ENCODE peak calls at places on chromosomes 3 and 15, in nine cellular contexts. V is IMR-90, D is foreskin keratinocyte, F is lung, Q is brain microvascular endothelial cell, U is WERI-Rb-1, E is left ventricle myocardium inferior, R is HCT116, P is BE2C. C is an unnamed sample. For H3K27me3, the result is how much of the 10 kb centered on the place peaks cover.

GRCh38 chr3:28576590-28577220 is 228.1 kb upstream of the AZI2 start:
- DNase-seq in V (no peak), D (no peak), F (no peak), Q (no peak), U (no peak), E (no peak), R (no peak), P (peak), C (peak)

GRCh38 chr3:132445812-132446211 is 28.5 kb downstream of the DNAJC13 start:
- DNase-seq in V (peak), D (peak), F (no peak), Q (no peak), U (no peak), E (no peak), R (no peak), P (no peak), C (no peak)

GRCh38 chr3:30548605-30549004 is 57.8 kb upstream of the TGFBR2 start:
- DNase-seq in V (no peak), D (peak), F (no peak), Q (no peak), U (no peak), E (no peak), R (no peak), P (peak), C (peak)

GRCh38 chr15:67132276-67132675 is 66.9 kb downstream of the SMAD3 start:
- DNase-seq in V (no peak), D (no peak), F (no peak), Q (no peak), U (no peak), E (no peak), R (no peak), P (no peak), C (peak)

GRCh38 chr15:94671845-94672524 is 440.6 kb downstream of the MCTP2 start:
- DNase-seq in V (peak), D (no peak), F (no peak), Q (peak), U (no peak), E (no peak), R (no peak), P (peak), C (peak)

GRCh38 chr15:85504739-85505676 is 124.6 kb downstream of the AKAP13 start:
- DNase-seq in V (peak), D (peak), F (peak), Q (peak), U (peak), E (no peak), R (peak), P (peak), C (peak)

GRCh38 chr15:29518442-29518841 is 248.8 kb upstream of the NSMCE3 start:
- DNase-seq in V (no peak), D (no peak), F (no peak), Q (no peak), U (no peak), E (peak), R (no peak), P (no peak), C (no peak)

GRCh38 chr15:39511915-39512260 is 69.0 kb upstream of the THBS1 start:
- DNase-seq in V (peak), D (peak), F (no peak), Q (peak), U (no peak), E (peak), R (no peak), P (no peak), C (no peak)

GRCh38 chr3:106810461-106810733 is 566.8 kb upstream of the CCDC54 start:
- DNase-seq in V (no peak), D (no peak), F (no peak), Q (no peak), U (no peak), E (no peak), R (no peak), P (no peak), C (no peak)

GRCh38 chr3:79414821-79415220 is 353.0 kb downstream of the ROBO1 start:
- DNase-seq in V (peak), D (peak), F (peak), Q (peak), U (no peak), E (peak), R (no peak), P (no peak), C (no peak)

GRCh38 chr3:65569845-65570405 is 468.8 kb downstream of the MAGI1 start:
- DNase-seq in V (no peak), D (no peak), F (no peak), Q (no peak), U (no peak), E (no peak), R (no peak), P (no peak), C (no peak)

GRCh38 chr3:161171113-161171512 is 50.0 kb upstream of the NMD3 start:
- DNase-seq in V (peak), D (peak), F (no peak), Q (peak), U (no peak), E (peak), R (no peak), P (no peak), C (no peak)

GRCh38 chr3:139954146-139954545 is 19.2 kb downstream of the CLSTN2 start:
- DNase-seq in V (no peak), D (no peak), F (no peak), Q (no peak), U (no peak), E (no peak), R (no peak), P (no peak), C (no peak)

GRCh38 chr3:180119567-180119966 is 82.8 kb upstream of the PEX5L start:
- DNase-seq in V (no peak), D (no peak), F (no peak), Q (no peak), U (no peak), E (no peak), R (no peak), P (no peak), C (no peak)

GRCh38 chr3:127097009-127097350 is 96.0 kb upstream of the PRR23E start:
- DNase-seq in V (peak), D (no peak), F (no peak), Q (no peak), U (peak), E (no peak), R (no peak), P (no peak), C (no peak)

GRCh38 chr3:115922681-115923347 is 299.5 kb downstream of the GAP43 start:
- DNase-seq in V (peak), D (peak), F (no peak), Q (peak), U (peak), E (no peak), R (peak), P (peak), C (peak)

GRCh38 chr3:42263354-42264346 is 2.3 kb downstream of the CCK start:
- DNase-seq in V (no peak), D (peak), F (no peak), Q (no peak), U (peak), E (no peak), R (peak), P (no peak), C (peak)

GRCh38 chr3:56314842-56315241 is 153.4 kb downstream of the ERC2 start:
- DNase-seq in V (no peak), D (peak), F (no peak), Q (peak), U (no peak), E (no peak), R (no peak), P (no peak), C (peak)

GRCh38 chr3:12706504-12707253 is 42.8 kb upstream of the RAF1 start:
- DNase-seq in V (peak), D (peak), F (peak), Q (peak), U (peak), E (peak), R (peak), P (peak), C (peak)

GRCh38 chr3:15204005-15204404 is 2.0 kb upstream of the CAPN7 start:
- DNase-seq in V (peak), D (peak), F (no peak), Q (peak), U (peak), E (no peak), R (no peak), P (no peak), C (no peak)

GRCh38 chr3:32815812-32816438 is 1.9 kb upstream of the TRIM71 start:
- DNase-seq in V (no peak), D (no peak), F (no peak), Q (no peak), U (no peak), E (no peak), R (no peak), P (no peak), C (peak)

GRCh38 chr3:72665701-72666443 is 182.4 kb downstream of the SHQ1 start:
- DNase-seq in V (no peak), D (peak), F (peak), Q (peak), U (peak), E (no peak), R (no peak), P (peak), C (peak)

GRCh38 chr3:98801042-98801747 is 38.1 kb downstream of the ST3GAL6 start:
- DNase-seq in V (no peak), D (no peak), F (no peak), Q (no peak), U (no peak), E (no peak), R (no peak), P (no peak), C (peak)

GRCh38 chr3:113673593-113673992 is 22.8 kb downstream of the USF3 start:
- DNase-seq in V (no peak), D (no peak), F (no peak), Q (no peak), U (no peak), E (no peak), R (no peak), P (no peak), C (no peak)

GRCh38 chr3:158379517-158379916 is 191.5 kb upstream of the MLF1 start:
- DNase-seq in V (no peak), D (peak), F (no peak), Q (no peak), U (no peak), E (no peak), R (no peak), P (no peak), C (no peak)

GRCh38 chr3:38038447-38038911 is 529 bp upstream of the DLEC1 start:
- DNase-seq in V (no peak), D (peak), F (no peak), Q (no peak), U (no peak), E (no peak), R (no peak), P (no peak), C (no peak)

GRCh38 chr3:126266291-126266840 is 86.0 kb upstream of the ALDH1L1 start:
- DNase-seq in V (peak), D (no peak), F (peak), Q (no peak), U (no peak), E (peak), R (no peak), P (no peak), C (peak)

GRCh38 chr3:121566773-121567172 is 976 bp upstream of the ARGFX start:
- DNase-seq in V (no peak), D (no peak), F (no peak), Q (no peak), U (no peak), E (no peak), R (no peak), P (no peak), C (no peak)

GRCh38 chr3:171125010-171125409 is 98.5 kb upstream of the SLC2A2 start:
- DNase-seq in V (peak), D (no peak), F (no peak), Q (peak), U (no peak), E (no peak), R (no peak), P (no peak), C (no peak)

GRCh38 chr3:12471228-12471627 is 13.1 kb upstream of the TSEN2 start:
- DNase-seq in V (no peak), D (peak), F (no peak), Q (no peak), U (no peak), E (no peak), R (peak), P (no peak), C (peak)

GRCh38 chr15:43121863-43122262 is 11.5 kb upstream of the TMEM62 start:
- DNase-seq in V (no peak), D (no peak), F (no peak), Q (no peak), U (no peak), E (no peak), R (no peak), P (no peak), C (no peak)

GRCh38 chr3:12957334-12957733 is 115.9 kb downstream of the IQSEC1 start:
- DNase-seq in V (no peak), D (no peak), F (no peak), Q (no peak), U (no peak), E (no peak), R (no peak), P (no peak), C (no peak)

GRCh38 chr3:104133630-104134029 is 1233.1 kb upstream of the ALCAM start:
- DNase-seq in V (no peak), D (no peak), F (no peak), Q (no peak), U (no peak), E (no peak), R (no peak), P (no peak), C (peak)
- TF ChIP-seq CTCF in V (no peak), D (no peak), F (no peak), Q (peak), U (no peak), E (no peak), R (no peak), P (no peak), C (peak)

DNA sequence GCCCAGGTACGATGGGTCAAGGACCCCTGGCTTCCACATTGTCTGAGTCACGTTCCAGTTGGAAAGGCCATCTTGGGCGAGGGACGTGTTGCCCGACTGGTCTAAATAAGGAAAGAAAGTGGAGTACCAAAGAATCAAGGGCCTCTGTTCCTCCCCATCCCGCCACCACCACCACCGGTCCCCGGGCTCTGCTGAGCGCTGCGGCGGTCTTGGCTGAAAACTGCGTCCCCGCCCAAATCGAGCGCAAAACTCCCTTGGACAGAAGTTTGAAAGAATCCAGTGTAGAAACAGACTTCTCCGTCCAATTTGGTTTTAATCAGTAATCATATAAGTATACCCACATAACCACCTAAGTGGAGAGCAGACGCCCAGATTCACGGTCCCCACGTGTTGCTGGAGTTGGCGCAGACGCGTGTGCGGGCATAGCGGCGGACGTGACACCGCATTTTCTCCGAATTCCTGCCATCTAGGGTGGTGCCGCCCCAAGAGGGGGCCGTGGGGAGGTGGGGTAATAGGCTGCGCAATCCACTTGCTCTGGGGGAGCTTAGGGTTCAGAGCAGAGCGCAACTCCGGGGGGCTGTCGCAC is 243.8 kb upstream of the TOPAZ1 start:
- DNase-seq in V (no peak), D (peak), F (no peak), Q (no peak), U (no peak), E (no peak), R (no peak), P (no peak), C (peak)
- H3K27me3 ChIP-seq in V (half or more), D (half or more), F (under half), Q (under half), U (half or more), E (half or more), R (under half), P (under half), C (half or more)

DNA sequence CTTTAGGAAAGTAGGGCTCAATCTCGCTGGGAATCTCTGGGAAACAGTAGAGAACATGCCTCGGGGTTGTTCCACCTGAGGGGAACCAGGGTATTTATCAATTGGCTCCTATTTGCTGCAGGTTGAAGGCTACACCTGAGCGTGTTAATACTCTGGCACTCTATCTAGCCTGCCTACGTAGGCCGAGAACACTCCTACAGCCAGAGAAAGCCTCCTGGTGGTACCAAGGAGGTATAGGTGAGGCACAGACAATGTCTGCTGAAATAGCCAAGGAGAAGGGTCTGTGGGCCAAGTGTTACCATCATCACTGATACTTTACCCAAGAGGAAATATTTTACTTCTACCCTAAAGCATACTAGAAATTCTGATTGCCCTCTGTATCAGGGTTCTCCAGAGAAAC is 341.0 kb upstream of the UBE2E2 start:
- DNase-seq in V (no peak), D (no peak), F (no peak), Q (no peak), U (no peak), E (no peak), R (no peak), P (no peak), C (peak)
- TF ChIP-seq CTCF in V (no peak), D (no peak), F (no peak), Q (peak), U (no peak), E (no peak), R (no peak), P (no peak), C (peak)

DNA sequence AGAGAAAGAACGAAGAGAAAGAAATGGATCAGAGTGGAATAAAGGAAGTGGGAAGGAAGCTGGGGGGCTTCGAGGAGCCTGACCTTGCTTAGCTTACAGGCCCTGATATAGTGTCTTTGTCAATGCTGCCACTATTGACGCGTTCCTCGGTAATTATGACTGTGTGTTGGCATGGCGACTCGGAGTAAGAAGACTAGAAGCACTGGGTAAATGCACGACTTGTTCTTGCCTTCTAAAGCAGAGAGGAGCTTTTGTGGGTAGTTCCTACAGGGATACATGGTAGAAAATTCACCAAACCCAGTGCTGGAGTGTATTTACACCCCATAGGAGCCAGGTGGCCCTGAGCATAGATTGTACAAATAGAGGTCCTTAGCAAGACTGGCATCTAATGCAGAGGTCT is 47.7 kb upstream of the POLG start:
- DNase-seq in V (no peak), D (no peak), F (no peak), Q (no peak), U (no peak), E (no peak), R (no peak), P (no peak), C (no peak)
- H3K27me3 ChIP-seq in V (half or more), D (half or more), F (under half), Q (half or more), U (under half), E (half or more), R (under half), P (under half), C (half or more)

DNA sequence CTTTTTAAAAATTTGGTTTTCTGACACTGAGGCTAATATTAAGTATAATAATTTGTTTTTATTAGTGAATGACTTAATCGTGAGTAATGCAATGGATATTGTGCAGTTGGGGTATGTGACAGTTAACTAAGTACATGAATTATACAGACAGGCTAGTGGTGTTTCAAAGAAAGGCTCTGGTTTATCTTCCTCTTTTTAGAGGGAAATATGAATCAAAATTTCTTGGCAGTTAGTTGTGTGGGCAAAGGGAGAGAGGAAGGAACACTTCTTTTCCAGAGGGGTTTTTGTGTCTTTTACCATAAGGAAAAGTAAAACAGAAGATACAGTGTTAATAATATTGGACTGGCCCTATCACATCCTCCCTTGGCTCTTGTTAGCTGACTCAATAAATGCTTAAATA is 2.7 kb downstream of the ZNF654 start:
- DNase-seq in V (no peak), D (no peak), F (no peak), Q (no peak), U (no peak), E (no peak), R (no peak), P (no peak), C (no peak)
- TF ChIP-seq CTCF in V (no peak), D (no peak), F (no peak), Q (no peak), U (no peak), E (no peak), R (no peak), P (no peak), C (no peak)

DNA sequence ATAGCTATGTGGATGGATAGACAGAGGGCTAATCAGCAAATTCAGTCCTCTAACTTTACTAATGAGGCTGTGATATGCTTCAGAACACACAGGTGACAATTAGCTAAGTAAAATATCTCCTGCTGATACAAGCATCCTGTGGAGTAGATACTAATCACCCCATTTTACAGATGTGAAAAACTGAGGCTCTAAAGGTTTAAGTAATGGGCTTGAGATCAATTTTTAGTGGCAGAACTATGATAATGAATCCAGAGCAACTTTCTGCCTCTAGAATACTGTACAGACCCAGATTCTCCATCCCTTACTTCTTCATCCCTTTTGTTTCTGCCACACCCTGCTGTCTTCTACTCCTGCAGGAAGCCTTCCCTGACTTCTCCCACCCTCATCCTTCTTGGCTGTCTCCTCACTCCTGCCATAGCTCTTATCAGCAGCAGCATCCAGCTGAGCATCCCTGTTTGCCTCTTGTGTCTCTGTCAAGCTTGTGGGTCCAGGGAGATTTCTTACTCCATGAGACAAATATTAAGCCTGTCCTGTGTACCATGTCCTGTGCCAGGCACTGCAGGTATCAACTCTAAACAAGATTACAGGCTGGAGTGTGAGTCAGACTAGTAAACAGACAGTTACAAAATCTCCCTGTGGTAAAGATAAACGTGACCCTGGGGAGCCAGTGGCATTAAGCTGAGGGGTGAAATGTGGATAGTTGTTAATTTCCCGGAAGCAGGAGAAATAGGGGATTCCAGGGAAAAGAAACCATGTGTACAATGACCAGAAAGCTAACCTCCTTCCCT is 39.2 kb downstream of the SLC6A11 start:
- DNase-seq in V (no peak), D (no peak), F (no peak), Q (no peak), U (no peak), E (no peak), R (no peak), P (no peak), C (no peak)
- H3K27me3 ChIP-seq in V (under half), D (under half), F (under half), Q (under half), U (under half), E (half or more), R (half or more), P (under half), C (under half)

DNA sequence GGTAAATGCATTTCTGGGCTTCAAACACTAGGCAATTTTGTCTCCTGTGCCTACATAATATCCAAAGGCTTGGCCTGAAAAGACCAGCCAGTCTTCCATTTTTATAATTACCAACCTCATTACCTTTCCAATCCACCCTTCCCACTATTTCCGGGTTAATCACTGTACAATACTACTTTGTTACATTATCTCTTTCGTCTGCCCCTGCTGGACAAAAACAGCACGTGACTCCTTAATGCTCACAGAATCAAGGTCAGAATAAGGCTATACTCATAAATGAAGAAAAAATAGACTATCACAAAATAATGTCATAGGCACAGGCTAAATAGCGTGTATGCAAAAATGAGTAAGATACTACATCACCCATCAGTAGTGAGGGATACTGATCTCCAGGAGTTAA is 40.1 kb downstream of the ABI3BP start:
- DNase-seq in V (no peak), D (no peak), F (no peak), Q (no peak), U (no peak), E (no peak), R (no peak), P (no peak), C (no peak)
- TF ChIP-seq CTCF in V (no peak), D (no peak), F (no peak), Q (no peak), U (no peak), E (no peak), R (no peak), P (peak), C (peak)

C was measured in endodermal cell.